ENCODE peak calls at places on chromosomes 7 and 10, in four cellular contexts. One of them, this sample, is unnamed.
A peak's percentile ranks its signal among the peaks of the same experiment; 100 is the strongest.

GRCh38 chr7:4792537-4793126 is 17.2 kb downstream of the AP5Z1 start:
- DNase-seq in HepG2: no peak
- DNase-seq in WTC11: no peak
- DNase-seq in K562: no peak
- DNase-seq in this sample: no peak

GRCh38 chr10:1532636-1533035 is 204.7 kb downstream of the ADARB2 start:
- DNase-seq in HepG2: no peak
- DNase-seq in WTC11: no peak
- DNase-seq in K562: no peak
- DNase-seq in this sample: no peak

GRCh38 chr7:1848911-1849311 is 178.8 kb downstream of the ELFN1 start:
- DNase-seq in HepG2: no peak
- DNase-seq in WTC11: no peak
- DNase-seq in K562: no peak
- DNase-seq in this sample: no peak

GRCh38 chr10:33212061-33212748 is 122.3 kb downstream of the NRP1 start:
- DNase-seq in HepG2: no peak
- DNase-seq in WTC11: no peak
- DNase-seq in K562: no peak
- DNase-seq in this sample: no peak

GRCh38 chr10:90930070-90930837 is 9.4 kb upstream of the ANKRD1 start:
- DNase-seq in HepG2: peak; percentile 86
- DNase-seq in WTC11: no peak
- DNase-seq in K562: no peak
- DNase-seq in this sample: peak; percentile 18

GRCh38 chr7:79778786-79779382 is 325.4 kb upstream of the MAGI2 start:
- DNase-seq in HepG2: no peak
- DNase-seq in WTC11: no peak
- DNase-seq in K562: no peak
- DNase-seq in this sample: no peak

GRCh38 chr10:110775022-110775379 is 96.7 kb upstream of the PDCD4 start:
- DNase-seq in HepG2: peak; percentile 48
- DNase-seq in WTC11: no peak
- DNase-seq in K562: no peak
- DNase-seq in this sample: no peak

GRCh38 chr7:68125173-68125572 is 1128.5 kb downstream of the TYW1 start:
- DNase-seq in HepG2: no peak
- DNase-seq in WTC11: no peak
- DNase-seq in K562: no peak
- DNase-seq in this sample: no peak

GRCh38 chr10:59227136-59227673 is 50.8 kb downstream of the PHYHIPL start:
- DNase-seq in HepG2: no peak
- DNase-seq in WTC11: peak; percentile 16
- DNase-seq in K562: no peak
- DNase-seq in this sample: no peak

GRCh38 chr7:66837007-66837406 is 84.0 kb upstream of the TMEM248 start:
- DNase-seq in HepG2: peak; percentile 61
- DNase-seq in WTC11: peak; percentile 82
- DNase-seq in K562: peak; percentile 83
- DNase-seq in this sample: no peak

GRCh38 chr7:87934699-87935372 is 785 bp downstream of the ADAM22 start:
- DNase-seq in HepG2: no peak
- DNase-seq in WTC11: peak; percentile 52
- DNase-seq in K562: no peak
- DNase-seq in this sample: peak; percentile 31

GRCh38 chr10:3471927-3472704 is 299.5 kb upstream of the PITRM1 start:
- DNase-seq in HepG2: no peak
- DNase-seq in WTC11: no peak
- DNase-seq in K562: no peak
- DNase-seq in this sample: no peak

GRCh38 chr7:131164025-131164899 is 163.4 kb upstream of the MKLN1 start:
- DNase-seq in HepG2: no peak
- DNase-seq in WTC11: no peak
- DNase-seq in K562: no peak
- DNase-seq in this sample: no peak

GRCh38 chr10:31359979-31360378 is 41.0 kb downstream of the ZEB1 start:
- DNase-seq in HepG2: peak; percentile 66
- DNase-seq in WTC11: no peak
- DNase-seq in K562: no peak
- DNase-seq in this sample: no peak

GRCh38 chr10:51031995-51032394 is 42.3 kb upstream of the PRKG1 start:
- DNase-seq in HepG2: no peak
- DNase-seq in WTC11: peak; percentile 18
- DNase-seq in K562: no peak
- DNase-seq in this sample: no peak

DNA sequence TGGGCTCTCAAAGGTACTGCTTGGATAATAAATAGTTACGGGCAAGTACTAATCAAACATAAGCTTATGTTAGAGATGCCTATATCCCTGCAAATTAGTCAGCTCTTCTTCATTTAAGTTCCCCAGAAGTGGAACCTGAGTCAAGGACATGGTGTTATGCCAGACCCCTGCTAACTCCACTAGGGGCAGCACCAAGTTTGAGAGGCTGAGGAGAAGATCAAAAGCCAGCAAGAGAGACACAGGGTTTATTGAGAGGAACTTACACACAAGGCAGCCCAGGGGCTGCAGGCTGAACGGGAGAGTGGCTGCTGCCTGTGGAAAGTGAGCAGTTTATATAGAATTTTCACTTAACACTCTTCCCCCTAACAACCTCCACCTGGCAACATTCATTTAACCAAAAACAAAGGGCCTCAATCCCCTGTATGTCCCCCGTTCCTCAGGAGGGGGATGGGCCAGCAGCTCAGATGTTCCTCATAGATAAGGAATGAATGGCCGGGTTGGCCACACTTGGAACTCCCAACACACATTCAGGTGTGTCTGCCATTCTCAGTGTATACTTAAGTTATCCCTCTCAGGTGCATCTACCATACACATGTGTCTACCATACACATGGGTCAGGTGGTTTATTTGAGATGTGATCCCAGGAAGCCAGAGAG is 62.6 kb upstream of the GHITM start:
- DNase-seq in HepG2: peak; percentile 19
- DNase-seq in WTC11: peak; percentile 29
- DNase-seq in K562: peak; percentile 48
- DNase-seq in this sample: peak; percentile 44
- TF ChIP-seq ELF4 in HepG2: no peak
- TF ChIP-seq ELF4 in WTC11: no peak
- TF ChIP-seq ELF4 in K562: no peak
- TF ChIP-seq ELF4 in this sample: no peak

GRCh38 chr7:40015790-40016296 is 65.8 kb downstream of the CDK13 start:
- DNase-seq in HepG2: peak; percentile 14
- DNase-seq in WTC11: no peak
- DNase-seq in K562: no peak
- DNase-seq in this sample: no peak
- TF ChIP-seq ELF4 in HepG2: no peak
- TF ChIP-seq ELF4 in WTC11: no peak
- TF ChIP-seq ELF4 in K562: no peak
- TF ChIP-seq ELF4 in this sample: no peak

DNA sequence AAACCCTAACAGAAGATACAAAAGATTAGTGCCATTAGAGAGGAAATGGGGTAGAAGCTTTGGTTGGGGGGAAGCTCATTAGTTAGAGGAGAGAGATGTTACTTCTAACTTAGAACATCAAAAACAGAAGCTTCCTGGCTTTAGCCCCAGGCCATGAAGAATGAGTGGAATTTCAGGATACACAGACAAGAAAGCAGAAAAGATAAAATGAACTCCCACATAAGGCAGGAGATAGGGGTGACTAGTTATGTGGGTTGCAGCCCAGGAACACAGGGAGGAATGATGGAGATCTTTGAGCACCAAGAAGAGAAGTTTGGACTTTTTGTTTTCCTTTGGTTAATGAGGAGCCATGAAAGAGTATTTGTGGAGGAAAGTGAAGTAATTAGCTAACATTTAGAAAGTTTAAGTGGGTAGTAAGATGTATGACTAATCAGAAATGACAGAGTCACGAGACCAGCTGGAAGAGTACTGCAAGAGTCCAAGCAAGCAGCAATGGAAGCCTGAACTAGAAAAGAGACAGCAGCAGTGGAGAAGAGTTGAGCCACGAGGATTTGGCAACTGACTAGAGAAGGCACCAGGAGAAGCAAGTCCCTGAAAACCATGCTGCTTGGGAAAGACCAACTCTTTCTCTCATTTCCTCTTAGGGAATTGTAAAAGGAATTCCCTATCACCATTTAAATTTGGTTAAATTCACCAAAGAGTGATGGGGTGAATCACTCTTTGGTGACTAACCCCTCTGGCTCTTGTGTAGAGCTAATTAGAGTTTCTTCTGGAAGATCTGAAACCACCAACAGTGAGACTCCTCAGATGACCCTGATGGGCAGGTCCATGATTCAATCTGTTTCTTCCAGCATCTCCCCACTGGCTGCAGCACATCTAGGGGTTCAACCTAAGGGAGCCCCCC is 131.9 kb downstream of the KCNMA1 start:
- DNase-seq in HepG2: no peak
- DNase-seq in WTC11: no peak
- DNase-seq in K562: no peak
- DNase-seq in this sample: no peak
- TF ChIP-seq ELF4 in HepG2: no peak
- TF ChIP-seq ELF4 in WTC11: no peak
- TF ChIP-seq ELF4 in K562: no peak
- TF ChIP-seq ELF4 in this sample: no peak

DNA sequence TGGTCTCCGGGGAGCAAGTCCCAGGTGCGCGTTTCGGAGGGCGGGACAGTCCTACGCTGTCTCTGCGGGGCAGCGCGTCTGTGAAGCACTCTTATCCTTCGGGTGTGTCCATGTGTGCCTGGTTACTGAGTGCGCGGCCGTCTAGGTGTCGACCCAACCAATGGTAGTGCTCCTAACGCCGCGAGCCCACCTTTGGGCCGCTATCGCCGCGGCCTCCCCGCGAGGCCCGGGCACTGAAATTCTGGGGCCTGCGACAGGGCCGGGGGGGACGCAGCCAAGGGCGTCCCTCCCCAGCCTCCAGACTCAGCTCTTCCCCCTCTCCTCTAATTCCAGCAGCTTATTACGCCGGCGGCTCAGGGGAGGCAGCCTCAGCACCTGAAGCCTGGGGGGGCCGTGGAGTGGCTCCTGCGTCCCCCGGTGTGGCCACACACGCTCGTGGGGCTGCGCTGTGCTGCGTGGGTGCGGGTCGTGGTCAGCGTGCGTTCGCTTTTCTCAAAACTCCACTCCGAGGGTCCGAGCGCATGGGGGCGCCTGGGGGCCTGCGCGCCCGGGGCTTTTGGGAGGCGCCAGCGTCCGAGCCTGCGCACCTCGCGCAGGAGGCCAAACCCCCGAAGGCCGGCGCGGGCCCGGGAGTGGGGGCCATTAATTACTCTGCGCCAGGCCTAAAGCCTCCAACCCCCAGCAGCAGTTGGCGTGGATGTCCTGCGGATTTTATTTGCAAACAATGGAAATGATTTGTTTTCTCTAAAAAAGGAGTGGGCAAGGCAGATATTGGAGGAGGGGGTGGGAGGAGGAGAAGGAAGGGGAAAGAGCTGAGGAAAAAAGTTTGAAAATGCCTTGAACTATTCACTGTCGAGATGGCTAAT is 3.0 kb upstream of the ZNF503 start:
- DNase-seq in HepG2: peak; percentile 67
- DNase-seq in WTC11: peak; percentile 51
- DNase-seq in K562: no peak
- DNase-seq in this sample: no peak
- TF ChIP-seq ELF4 in HepG2: no peak
- TF ChIP-seq ELF4 in WTC11: no peak
- TF ChIP-seq ELF4 in K562: no peak
- TF ChIP-seq ELF4 in this sample: no peak

DNA sequence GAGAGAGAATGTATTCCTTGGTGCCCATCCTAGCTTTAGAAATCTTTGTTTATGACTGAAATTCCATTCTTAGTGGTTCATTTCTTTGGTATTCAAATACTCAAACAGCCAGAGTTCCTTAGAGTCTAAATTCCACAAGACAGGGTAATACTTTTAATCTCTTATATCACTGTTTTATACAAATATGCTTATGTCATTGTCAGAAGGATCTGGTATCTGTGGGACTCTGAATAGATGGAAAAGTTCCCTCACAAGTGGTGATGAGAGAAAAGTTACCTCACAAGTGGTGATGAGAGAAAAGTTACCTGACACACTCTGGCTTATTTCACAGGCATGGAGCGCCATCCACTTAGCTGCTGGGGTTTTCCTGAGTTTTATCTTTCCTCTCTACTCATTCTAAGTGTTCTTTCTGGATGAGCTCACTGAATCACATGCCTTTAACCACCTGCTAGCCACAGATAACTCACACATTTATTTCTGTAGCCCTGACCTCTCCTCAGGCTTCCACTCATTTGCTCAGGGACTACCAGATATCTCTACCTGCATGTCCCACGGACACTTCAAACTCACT is 784.0 kb downstream of the SUGCT start:
- DNase-seq in HepG2: no peak
- DNase-seq in WTC11: no peak
- DNase-seq in K562: no peak
- DNase-seq in this sample: no peak
- TF ChIP-seq ELF4 in HepG2: no peak
- TF ChIP-seq ELF4 in WTC11: no peak
- TF ChIP-seq ELF4 in K562: no peak
- TF ChIP-seq ELF4 in this sample: no peak

GRCh38 chr7:95772771-95773581 is 622 bp downstream of the DYNC1I1 start:
- DNase-seq in HepG2: no peak
- DNase-seq in WTC11: peak; percentile 22
- DNase-seq in K562: no peak
- DNase-seq in this sample: no peak
- TF ChIP-seq ELF4 in HepG2: no peak
- TF ChIP-seq ELF4 in WTC11: no peak
- TF ChIP-seq ELF4 in K562: no peak
- TF ChIP-seq ELF4 in this sample: no peak

This sample was measured in HEK293T.